ENCODE peak calls at places on chromosome 1, in eight cellular contexts. E is stimulated activated CD4-positive, alpha-beta T cell treated with anti-CD3 and anti-CD28 coated beads, Interleukin-4, amount 100 ng/mL, for 24 hours; I is adrenal gland; W is EH; X is iris pigment epithelial cell; U is brain microvascular endothelial cell; T is lung; S is HTR-8/SVneo. Z is an unnamed sample.

GRCh38 chr1:113178522-113178921 is 105.5 kb downstream of the LRIG2 start:
- DNase-seq in E (no peak), I (no peak), W (peak), X (peak), U (no peak), T (no peak), S (no peak), Z (no peak)

GRCh38 chr1:32727876-32728275 is 25.3 kb upstream of the SYNC start:
- DNase-seq in E (no peak), I (no peak), W (no peak), X (no peak), U (no peak), T (no peak), S (no peak), Z (no peak)

GRCh38 chr1:109365642-109366204 is 32.0 kb downstream of the SORT1 start:
- DNase-seq in E (no peak), I (no peak), W (no peak), X (no peak), U (no peak), T (no peak), S (no peak), Z (no peak)

GRCh38 chr1:181128592-181129497 is 40.3 kb downstream of the IER5 start:
- DNase-seq in E (no peak), I (peak), W (no peak), X (no peak), U (no peak), T (no peak), S (no peak), Z (no peak)

GRCh38 chr1:45913925-45914501 is 110.6 kb downstream of the MAST2 start:
- DNase-seq in E (no peak), I (peak), W (peak), X (peak), U (no peak), T (no peak), S (no peak), Z (no peak)

GRCh38 chr1:179814513-179814838 is 63.1 kb downstream of the TOR1AIP2 start:
- DNase-seq in E (no peak), I (no peak), W (no peak), X (no peak), U (no peak), T (no peak), S (no peak), Z (no peak)

GRCh38 chr1:211638723-211639122 is 36.7 kb downstream of the NEK2 start:
- DNase-seq in E (no peak), I (no peak), W (peak), X (peak), U (no peak), T (no peak), S (no peak), Z (no peak)

GRCh38 chr1:243851129-243851756 is 1.2 kb upstream of the AKT3 start:
- DNase-seq in E (no peak), I (peak), W (peak), X (no peak), U (no peak), T (peak), S (no peak), Z (no peak)

GRCh38 chr1:228084325-228084724 is 1.8 kb downstream of the ARF1 start:
- DNase-seq in E (no peak), I (peak), W (peak), X (peak), U (peak), T (no peak), S (no peak), Z (no peak)

GRCh38 chr1:151372411-151372934 is at the start of gene SELENBP1:
- DNase-seq in E (no peak), I (peak), W (peak), X (peak), U (peak), T (peak), S (no peak), Z (no peak)